ENCODE peak calls at places on chromosomes 11 and 22, in five cellular contexts. One of them, this sample, is unnamed.

GRCh38 chr11:6523253-6523652 is 26.2 kb downstream of the DNHD1 start:
- DNase-seq in fibroblast of the aortic adventitia: peak; percentile 36
- DNase-seq in Peyer's patch: no peak
- DNase-seq in left colon: no peak
- DNase-seq in GOT3: no peak
- DNase-seq in this sample: no peak

GRCh38 chr22:41367039-41367679 is 14.6 kb upstream of the TEF start:
- DNase-seq in Peyer's patch: peak; percentile 47
- DNase-seq in fibroblast of the aortic adventitia: peak; percentile 96
- DNase-seq in GOT3: peak; percentile 62
- DNase-seq in left colon: peak; percentile 95
- DNase-seq in this sample: no peak

GRCh38 chr11:129023968-129024676 is 81.5 kb upstream of the TP53AIP1 start:
- DNase-seq in GOT3: no peak
- DNase-seq in Peyer's patch: no peak
- DNase-seq in fibroblast of the aortic adventitia: peak; percentile 16
- DNase-seq in left colon: peak; percentile 81
- DNase-seq in this sample: no peak

GRCh38 chr22:24450600-24450999 is 23.2 kb downstream of the ADORA2A start:
- DNase-seq in fibroblast of the aortic adventitia: no peak
- DNase-seq in GOT3: no peak
- DNase-seq in Peyer's patch: no peak
- DNase-seq in left colon: no peak
- DNase-seq in this sample: no peak

GRCh38 chr22:27238935-27239510 is 562.5 kb downstream of the MN1 start:
- DNase-seq in Peyer's patch: no peak
- DNase-seq in GOT3: no peak
- DNase-seq in left colon: peak; percentile 36
- DNase-seq in fibroblast of the aortic adventitia: peak; percentile 99
- DNase-seq in this sample: no peak

GRCh38 chr11:33808228-33808828 is 34.0 kb upstream of the FBXO3 start:
- DNase-seq in GOT3: peak; percentile 31
- DNase-seq in fibroblast of the aortic adventitia: peak; percentile 89
- DNase-seq in Peyer's patch: peak; percentile 77
- DNase-seq in left colon: peak; percentile 87
- DNase-seq in this sample: peak; percentile 77

GRCh38 chr11:45021692-45022130 is 71.0 kb upstream of the TP53I11 start:
- DNase-seq in fibroblast of the aortic adventitia: peak; percentile 90
- DNase-seq in Peyer's patch: no peak
- DNase-seq in GOT3: peak; percentile 82
- DNase-seq in left colon: peak; percentile 42
- DNase-seq in this sample: no peak

GRCh38 chr11:8927233-8927632 is 5.5 kb downstream of the C11orf16 start:
- DNase-seq in GOT3: no peak
- DNase-seq in Peyer's patch: no peak
- DNase-seq in fibroblast of the aortic adventitia: no peak
- DNase-seq in left colon: no peak
- DNase-seq in this sample: no peak

GRCh38 chr11:27161071-27161470 is 120.5 kb downstream of the BBOX1 start:
- DNase-seq in left colon: no peak
- DNase-seq in fibroblast of the aortic adventitia: peak; percentile 9
- DNase-seq in GOT3: no peak
- DNase-seq in Peyer's patch: no peak
- DNase-seq in this sample: no peak

GRCh38 chr11:898160-898517 is 12.5 kb downstream of the CHID1 start:
- DNase-seq in Peyer's patch: no peak
- DNase-seq in left colon: no peak
- DNase-seq in GOT3: no peak
- DNase-seq in fibroblast of the aortic adventitia: peak; percentile 21
- DNase-seq in this sample: no peak

GRCh38 chr11:69801513-69802335 is 17.5 kb downstream of the FGF3 start:
- DNase-seq in fibroblast of the aortic adventitia: no peak
- DNase-seq in Peyer's patch: no peak
- DNase-seq in left colon: peak; percentile 28
- DNase-seq in GOT3: no peak
- DNase-seq in this sample: no peak

GRCh38 chr22:29136715-29137700 is 64.2 kb downstream of the KREMEN1 start:
- DNase-seq in Peyer's patch: no peak
- DNase-seq in fibroblast of the aortic adventitia: no peak
- DNase-seq in GOT3: no peak
- DNase-seq in left colon: no peak
- DNase-seq in this sample: no peak

GRCh38 chr11:36258730-36259360 is 30.4 kb downstream of the COMMD9 start:
- DNase-seq in Peyer's patch: no peak
- DNase-seq in left colon: peak; percentile 34
- DNase-seq in GOT3: no peak
- DNase-seq in fibroblast of the aortic adventitia: peak; percentile 78
- DNase-seq in this sample: no peak

GRCh38 chr11:122293298-122294023 is 177.4 kb upstream of the BLID start:
- DNase-seq in GOT3: no peak
- DNase-seq in Peyer's patch: no peak
- DNase-seq in left colon: no peak
- DNase-seq in fibroblast of the aortic adventitia: peak; percentile 51
- DNase-seq in this sample: no peak

GRCh38 chr22:29784451-29785361 is 17.5 kb downstream of the UQCR10 start:
- DNase-seq in fibroblast of the aortic adventitia: peak; percentile 76
- DNase-seq in GOT3: no peak
- DNase-seq in Peyer's patch: no peak
- DNase-seq in left colon: no peak
- DNase-seq in this sample: no peak

GRCh38 chr11:74541466-74541865 is 47.9 kb upstream of the LIPT2 start:
- DNase-seq in Peyer's patch: no peak
- DNase-seq in left colon: no peak
- DNase-seq in fibroblast of the aortic adventitia: no peak
- DNase-seq in GOT3: no peak
- DNase-seq in this sample: no peak

GRCh38 chr11:131204984-131205383 is 165.4 kb upstream of the NTM start:
- DNase-seq in fibroblast of the aortic adventitia: no peak
- DNase-seq in Peyer's patch: no peak
- DNase-seq in GOT3: no peak
- DNase-seq in left colon: no peak
- DNase-seq in this sample: no peak

GRCh38 chr11:19683862-19684491 is 28.7 kb upstream of the NAV2 start:
- DNase-seq in left colon: no peak
- DNase-seq in Peyer's patch: no peak
- DNase-seq in fibroblast of the aortic adventitia: no peak
- DNase-seq in GOT3: no peak
- DNase-seq in this sample: no peak

GRCh38 chr11:69173925-69174591 is 18.3 kb downstream of the SMIM38 start:
- DNase-seq in fibroblast of the aortic adventitia: peak; percentile 10
- DNase-seq in GOT3: no peak
- DNase-seq in Peyer's patch: no peak
- DNase-seq in left colon: no peak
- DNase-seq in this sample: no peak

GRCh38 chr11:102615077-102615893 is 9.8 kb downstream of the MMP20 start:
- DNase-seq in left colon: no peak
- DNase-seq in fibroblast of the aortic adventitia: no peak
- DNase-seq in GOT3: no peak
- DNase-seq in Peyer's patch: no peak
- DNase-seq in this sample: no peak

GRCh38 chr22:29165336-29166060 is 40.2 kb upstream of the EMID1 start:
- DNase-seq in GOT3: no peak
- DNase-seq in fibroblast of the aortic adventitia: no peak
- DNase-seq in Peyer's patch: no peak
- DNase-seq in left colon: no peak
- DNase-seq in this sample: no peak

GRCh38 chr22:41746563-41747400 is 47.5 kb downstream of the MEI1 start:
- DNase-seq in GOT3: peak; percentile 56
- DNase-seq in left colon: peak; percentile 74
- DNase-seq in fibroblast of the aortic adventitia: peak; percentile 84
- DNase-seq in Peyer's patch: peak; percentile 62
- DNase-seq in this sample: peak; percentile 13

GRCh38 chr11:68416070-68416578 is 44.4 kb upstream of the PPP6R3 start:
- DNase-seq in GOT3: no peak
- DNase-seq in Peyer's patch: no peak
- DNase-seq in left colon: no peak
- DNase-seq in fibroblast of the aortic adventitia: no peak
- DNase-seq in this sample: no peak

This sample was measured in activated T-helper 9 cell treated with anti-CD3 and anti-CD28 coated beads, Interleukin-2, amount 50 U/mL, for 16 hours.